ENCODE peak calls at places on chromosome 2, in six cellular contexts. O, E, B, P, K and M are unnamed samples.

GRCh38 chr2:36058953-36059352 is 296.6 kb upstream of the CRIM1 start:
- DNase-seq in O (no peak), E (no peak), B (no peak), P (no peak), K (no peak), M (no peak)

GRCh38 chr2:143524001-143524608 is 394.9 kb downstream of the ARHGAP15 start:
- DNase-seq in O (no peak), E (no peak), B (no peak), P (no peak), K (no peak), M (no peak)

GRCh38 chr2:118994778-118995177 is 52.8 kb downstream of the MARCO start:
- DNase-seq in O (no peak), E (no peak), B (no peak), P (no peak), K (no peak), M (no peak)

GRCh38 chr2:186594001-186594722 is 4.3 kb downstream of the ITGAV start:
- DNase-seq in O (no peak), E (no peak), B (no peak), P (no peak), K (no peak), M (no peak)

GRCh38 chr2:118851650-118852049 is 4.2 kb upstream of the EN1 start:
- DNase-seq in O (no peak), E (no peak), B (no peak), P (no peak), K (no peak), M (no peak)

GRCh38 chr2:28271914-28272240 is 120.8 kb upstream of the FOSL2 start:
- DNase-seq in O (no peak), E (no peak), B (no peak), P (no peak), K (no peak), M (no peak)

GRCh38 chr2:218878486-218878885 is 2.2 kb upstream of the WNT10A start:
- DNase-seq in O (no peak), E (no peak), B (no peak), P (no peak), K (no peak), M (no peak)

GRCh38 chr2:130354135-130354420 is 1.8 kb upstream of the PTPN18 start:
- DNase-seq in O (no peak), E (no peak), B (no peak), P (no peak), K (no peak), M (no peak)

GRCh38 chr2:106011380-106011779 is 182.7 kb downstream of the UXS1 start:
- DNase-seq in O (no peak), E (no peak), B (no peak), P (no peak), K (no peak), M (no peak)

GRCh38 chr2:60212174-60212945 is 341.1 kb downstream of the BCL11A start:
- DNase-seq in O (no peak), E (no peak), B (no peak), P (no peak), K (no peak), M (no peak)

GRCh38 chr2:45329045-45329677 is 281.9 kb downstream of the SRBD1 start:
- DNase-seq in O (no peak), E (no peak), B (no peak), P (no peak), K (no peak), M (no peak)

GRCh38 chr2:21382980-21383520 is 259.3 kb downstream of the TDRD15 start:
- DNase-seq in O (no peak), E (no peak), B (no peak), P (no peak), K (no peak), M (no peak)

GRCh38 chr2:127173073-127173472 is 47.0 kb downstream of the CYP27C1 start:
- DNase-seq in O (no peak), E (no peak), B (no peak), P (no peak), K (no peak), M (no peak)

GRCh38 chr2:214730248-214730647 is 79.2 kb downstream of the BARD1 start:
- DNase-seq in O (no peak), E (no peak), B (no peak), P (no peak), K (no peak), M (no peak)

GRCh38 chr2:143254108-143254507 is 124.9 kb downstream of the ARHGAP15 start:
- DNase-seq in O (peak; percentile 28), E (no peak), B (no peak), P (no peak), K (no peak), M (peak; percentile 63)

GRCh38 chr2:226137201-226137811 is 662.3 kb downstream of the IRS1 start:
- DNase-seq in O (no peak), E (no peak), B (no peak), P (no peak), K (no peak), M (no peak)

GRCh38 chr2:100793982-100794381 is 26.0 kb upstream of the NPAS2 start:
- DNase-seq in O (no peak), E (no peak), B (no peak), P (no peak), K (no peak), M (no peak)

GRCh38 chr2:167880415-167880814 is 367.0 kb downstream of the STK39 start:
- DNase-seq in O (no peak), E (no peak), B (no peak), P (no peak), K (no peak), M (no peak)

GRCh38 chr2:86201951-86202692 is 2.9 kb downstream of the MRPL35 start:
- DNase-seq in O (no peak), E (no peak), B (no peak), P (no peak), K (no peak), M (no peak)

GRCh38 chr2:42167458-42167857 is 1.7 kb upstream of the EML4 start:
- DNase-seq in O (no peak), E (no peak), B (no peak), P (no peak), K (no peak), M (no peak)

GRCh38 chr2:64081046-64081445 is 61.8 kb upstream of the VPS54 start:
- DNase-seq in O (no peak), E (no peak), B (no peak), P (no peak), K (no peak), M (no peak)

GRCh38 chr2:40273623-40274236 is 178.2 kb downstream of the SLC8A1 start:
- DNase-seq in O (no peak), E (no peak), B (no peak), P (no peak), K (no peak), M (no peak)

GRCh38 chr2:10814142-10814541 is 1.6 kb upstream of the PDIA6 start:
- DNase-seq in O (no peak), E (no peak), B (no peak), P (no peak), K (no peak), M (no peak)

GRCh38 chr2:27494284-27494943 is 586 bp downstream of the FNDC4 start:
- DNase-seq in O (no peak), E (no peak), B (no peak), P (no peak), K (no peak), M (no peak)

GRCh38 chr2:169276045-169276444 is 86.3 kb downstream of the LRP2 start:
- DNase-seq in O (no peak), E (no peak), B (no peak), P (no peak), K (no peak), M (peak; percentile 8)

GRCh38 chr2:158034198-158034831 is 67.4 kb upstream of the UPP2 start:
- DNase-seq in O (no peak), E (peak; percentile 44), B (peak; percentile 9), P (peak; percentile 24), K (peak; percentile 79), M (no peak)